ENCODE peak calls at places on chromosomes 13 and 19, in seven cellular contexts. W is lower lobe of right lung, C is thoracic aorta, S is IMR-90, E is ascending aorta, M is body of pancreas, G is uterus. U is an unnamed sample.

GRCh38 chr19:39196860-39197562 is at the start of gene NCCRP1:
- DNase-seq in W (no peak), C (no peak), S (no peak), E (no peak), M (no peak), G (no peak), U (no peak)

GRCh38 chr13:20676213-20676612 is 27.3 kb upstream of the IL17D start:
- DNase-seq in W (no peak), C (no peak), S (no peak), E (no peak), M (no peak), G (no peak), U (no peak)

GRCh38 chr13:74758188-74758587 is 624.0 kb upstream of the KLF12 start:
- DNase-seq in W (no peak), C (no peak), S (no peak), E (no peak), M (no peak), G (no peak), U (no peak)

GRCh38 chr13:30803791-30804190 is 68.4 kb downstream of the ALOX5AP start:
- DNase-seq in W (no peak), C (no peak), S (no peak), E (no peak), M (no peak), G (no peak), U (no peak)

GRCh38 chr19:49677232-49677881 is at the start of gene PRMT1:
- DNase-seq in W (no peak), C (no peak), S (no peak), E (no peak), M (peak; percentile 45), G (no peak), U (no peak)

GRCh38 chr19:14305706-14306105 is 75.5 kb upstream of the ADGRE5 start:
- DNase-seq in W (no peak), C (no peak), S (no peak), E (no peak), M (no peak), G (no peak), U (no peak)

GRCh38 chr19:2867025-2867991 is at the start of gene ZNF556:
- DNase-seq in W (no peak), C (no peak), S (no peak), E (no peak), M (peak; percentile 17), G (peak; percentile 32), U (no peak)

GRCh38 chr13:51895906-51896888 is 34.4 kb downstream of the CCDC70 start:
- DNase-seq in W (peak; percentile 54), C (no peak), S (peak; percentile 61), E (no peak), M (peak; percentile 68), G (no peak), U (no peak)

GRCh38 chr19:33405491-33406461 is 32.3 kb downstream of the CEBPG start:
- DNase-seq in W (peak; percentile 42), C (no peak), S (no peak), E (no peak), M (no peak), G (peak; percentile 14), U (no peak)

GRCh38 chr19:4518345-4519171 is at the start of gene PLIN4:
- DNase-seq in W (no peak), C (no peak), S (peak; percentile 38), E (no peak), M (peak; percentile 41), G (peak; percentile 91), U (peak; percentile 8)

GRCh38 chr13:76828316-76828741 is 57.9 kb downstream of the KCTD12 start:
- DNase-seq in W (no peak), C (no peak), S (peak; percentile 17), E (no peak), M (no peak), G (no peak), U (no peak)

GRCh38 chr19:39846176-39846677 is at the start of gene FBL:
- DNase-seq in W (peak; percentile 97), C (peak; percentile 79), S (peak; percentile 85), E (peak; percentile 49), M (peak; percentile 98), G (peak; percentile 94), U (peak; percentile 74)

GRCh38 chr19:51326216-51327065 is 15.0 kb downstream of the IGLON5 start:
- DNase-seq in W (no peak), C (no peak), S (no peak), E (no peak), M (no peak), G (no peak), U (no peak)

GRCh38 chr19:49336482-49337266 is 1.5 kb downstream of the CD37 start:
- DNase-seq in W (no peak), C (no peak), S (no peak), E (no peak), M (peak; percentile 10), G (no peak), U (no peak)

GRCh38 chr13:48626077-48626449 is 27.7 kb upstream of the CYSLTR2 start:
- DNase-seq in W (no peak), C (no peak), S (peak; percentile 53), E (no peak), M (peak; percentile 59), G (peak; percentile 47), U (no peak)

GRCh38 chr19:32870154-32870573 is 597 bp upstream of the SLC7A9 start:
- DNase-seq in W (no peak), C (no peak), S (no peak), E (no peak), M (no peak), G (no peak), U (no peak)

GRCh38 chr19:35565016-35565856 is 1.8 kb upstream of the ATP4A start:
- DNase-seq in W (no peak), C (no peak), S (no peak), E (no peak), M (peak; percentile 68), G (no peak), U (no peak)

GRCh38 chr19:16920816-16921529 is 32.2 kb downstream of the F2RL3 start:
- DNase-seq in W (no peak), C (no peak), S (peak; percentile 88), E (no peak), M (no peak), G (no peak), U (no peak)

GRCh38 chr13:40190656-40191100 is 475.8 kb downstream of the FOXO1 start:
- DNase-seq in W (no peak), C (no peak), S (peak; percentile 12), E (peak; percentile 37), M (no peak), G (peak; percentile 71), U (no peak)

GRCh38 chr13:75226092-75226491 is 255.9 kb downstream of the TBC1D4 start:
- DNase-seq in W (peak; percentile 67), C (no peak), S (no peak), E (no peak), M (no peak), G (no peak), U (no peak)

GRCh38 chr13:111027481-111028439 is 87.3 kb upstream of the ARHGEF7 start:
- DNase-seq in W (no peak), C (no peak), S (peak; percentile 50), E (no peak), M (no peak), G (no peak), U (no peak)
- TF ChIP-seq CTCF in W (no peak), C (no peak), S (peak; percentile 31), E (no peak), M (no peak), G (no peak), U (no peak)

GRCh38 chr19:55638864-55639359 is 1.9 kb upstream of the ZNF580 start:
- DNase-seq in W (no peak), C (no peak), S (peak; percentile 21), E (no peak), M (no peak), G (no peak), U (no peak)
- TF ChIP-seq CTCF in W (peak; percentile 42), C (peak; percentile 11), S (peak; percentile 47), E (peak; percentile 29), M (peak; percentile 33), G (peak; percentile 36), U (peak; percentile 42)

GRCh38 chr19:23287620-23288019 is 37.4 kb upstream of the ZNF724 start:
- DNase-seq in W (no peak), C (no peak), S (no peak), E (no peak), M (no peak), G (no peak), U (no peak)

GRCh38 chr19:23283925-23284324 is 33.7 kb upstream of the ZNF724 start:
- DNase-seq in W (peak; percentile 57), C (no peak), S (peak; percentile 30), E (no peak), M (peak; percentile 60), G (peak; percentile 23), U (no peak)

GRCh38 chr19:23285948-23286347 is 35.8 kb upstream of the ZNF724 start:
- DNase-seq in W (no peak), C (no peak), S (no peak), E (no peak), M (no peak), G (no peak), U (no peak)

GRCh38 chr19:23281663-23282276 is 31.6 kb upstream of the ZNF724 start:
- DNase-seq in W (no peak), C (no peak), S (no peak), E (no peak), M (no peak), G (no peak), U (no peak)

GRCh38 chr19:23286477-23286876 is 36.3 kb upstream of the ZNF724 start:
- DNase-seq in W (no peak), C (no peak), S (no peak), E (no peak), M (no peak), G (no peak), U (no peak)
- TF ChIP-seq CTCF in W (peak; percentile 16), C (peak; percentile 23), S (no peak), E (no peak), M (no peak), G (no peak), U (no peak)

DNA sequence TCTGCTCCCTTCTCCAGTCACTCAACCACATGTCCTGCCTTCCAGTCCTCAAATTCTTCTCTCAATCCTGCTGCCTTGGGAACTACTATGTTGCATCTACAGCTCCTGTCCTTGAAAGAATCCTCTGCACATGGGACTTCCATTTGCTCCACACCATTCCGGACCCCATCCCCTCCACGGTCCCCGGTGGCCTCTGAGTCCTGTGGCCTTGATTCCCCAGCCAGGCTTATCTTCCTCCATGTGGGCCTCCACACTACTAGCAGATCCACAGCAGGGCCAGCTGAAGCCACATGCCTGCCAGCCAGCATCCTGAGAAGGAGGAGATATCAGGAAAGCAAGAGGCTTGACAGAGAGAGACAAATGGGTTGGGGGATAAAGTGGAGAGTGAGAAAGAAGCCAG is 1323.8 kb downstream of the UQCRFS1 start:
- DNase-seq in W (no peak), C (no peak), S (no peak), E (no peak), M (no peak), G (no peak), U (no peak)
- TF ChIP-seq CTCF in W (no peak), C (no peak), S (no peak), E (no peak), M (no peak), G (no peak), U (no peak)

GRCh38 chr19:18208098-18208951 is 4.5 kb upstream of the RAB3A start:
- DNase-seq in W (peak; percentile 61), C (no peak), S (peak; percentile 94), E (no peak), M (peak; percentile 44), G (peak; percentile 40), U (peak; percentile 61)
- TF ChIP-seq CTCF in W (peak; percentile 79), C (peak; percentile 68), S (peak; percentile 50), E (peak; percentile 75), M (peak; percentile 37), G (peak; percentile 70), U (peak; percentile 43)

U was measured in AG09319.